ENCODE peak calls at places on chromosome 11, in seven cellular contexts. L is left ventricle myocardium inferior, K is A549, Y is AG04450, O is heart right ventricle, S is fibroblast of lung, F is stomach. Q is an unnamed sample.

GRCh38 chr11:66264893-66265292 is 3.5 kb upstream of the RAB1B start:
- DNase-seq in L (no peak), K (peak), Y (no peak), O (no peak), S (no peak), F (peak), Q (no peak)

GRCh38 chr11:76151561-76152085 is 54.7 kb downstream of the WNT11 start:
- DNase-seq in L (no peak), K (no peak), Y (no peak), O (no peak), S (no peak), F (no peak), Q (no peak)

GRCh38 chr11:5198285-5198684 is 2.2 kb downstream of the OR51V1 start:
- DNase-seq in L (no peak), K (no peak), Y (no peak), O (no peak), S (no peak), F (no peak), Q (no peak)

GRCh38 chr11:93291889-93292288 is 38.7 kb upstream of the DEUP1 start:
- DNase-seq in L (no peak), K (no peak), Y (no peak), O (no peak), S (no peak), F (no peak), Q (no peak)

GRCh38 chr11:125229916-125230315 is 65.4 kb downstream of the PKNOX2 start:
- DNase-seq in L (no peak), K (no peak), Y (no peak), O (no peak), S (no peak), F (no peak), Q (no peak)

GRCh38 chr11:75562836-75563484 is 907 bp downstream of the SERPINH1 start:
- DNase-seq in L (no peak), K (peak), Y (no peak), O (peak), S (no peak), F (no peak), Q (no peak)

GRCh38 chr11:31887180-31887579 is 76.1 kb upstream of the PAX6 start:
- DNase-seq in L (no peak), K (peak), Y (no peak), O (no peak), S (no peak), F (no peak), Q (no peak)

GRCh38 chr11:117044287-117045035 is 53.8 kb downstream of the SIK3 start:
- DNase-seq in L (no peak), K (no peak), Y (no peak), O (no peak), S (no peak), F (no peak), Q (no peak)

GRCh38 chr11:83310718-83311117 is 24.6 kb upstream of the CCDC90B start:
- DNase-seq in L (no peak), K (no peak), Y (no peak), O (no peak), S (no peak), F (no peak), Q (no peak)

GRCh38 chr11:19967796-19968195 is 192.5 kb downstream of the DBX1 start:
- DNase-seq in L (no peak), K (no peak), Y (no peak), O (no peak), S (no peak), F (no peak), Q (no peak)

GRCh38 chr11:76598426-76598839 is 72.1 kb downstream of the LRRC32 start:
- DNase-seq in L (no peak), K (peak), Y (no peak), O (peak), S (peak), F (no peak), Q (peak)

GRCh38 chr11:102589047-102589459 is 36.1 kb downstream of the MMP20 start:
- DNase-seq in L (no peak), K (no peak), Y (no peak), O (no peak), S (no peak), F (no peak), Q (no peak)

GRCh38 chr11:70087446-70088167 is 9.5 kb downstream of the ANO1 start:
- DNase-seq in L (no peak), K (no peak), Y (no peak), O (no peak), S (no peak), F (no peak), Q (no peak)

GRCh38 chr11:120061036-120061760 is 76.7 kb downstream of the TRIM29 start:
- DNase-seq in L (no peak), K (no peak), Y (no peak), O (no peak), S (no peak), F (no peak), Q (peak)

GRCh38 chr11:110497204-110497987 is 67.6 kb downstream of the FDX1 start:
- DNase-seq in L (no peak), K (no peak), Y (no peak), O (no peak), S (no peak), F (no peak), Q (no peak)

GRCh38 chr11:107011977-107012376 is 6.3 kb downstream of the GUCY1A2 start:
- DNase-seq in L (no peak), K (no peak), Y (no peak), O (no peak), S (peak), F (no peak), Q (no peak)

GRCh38 chr11:30128269-30128932 is 102.4 kb upstream of the FSHB start:
- DNase-seq in L (no peak), K (peak), Y (peak), O (peak), S (peak), F (no peak), Q (no peak)

GRCh38 chr11:1765871-1766718 is 2.4 kb upstream of the CTSD start:
- DNase-seq in L (no peak), K (no peak), Y (no peak), O (no peak), S (no peak), F (no peak), Q (no peak)

GRCh38 chr11:83510530-83511449 is 224.6 kb upstream of the CCDC90B start:
- DNase-seq in L (no peak), K (no peak), Y (no peak), O (no peak), S (no peak), F (no peak), Q (no peak)

GRCh38 chr11:60753309-60753708 is 3.4 kb upstream of the MS4A15 start:
- DNase-seq in L (no peak), K (peak), Y (no peak), O (no peak), S (no peak), F (no peak), Q (no peak)

GRCh38 chr11:92964471-92964870 is 5.0 kb upstream of the MTNR1B start:
- DNase-seq in L (no peak), K (no peak), Y (no peak), O (no peak), S (no peak), F (peak), Q (no peak)

GRCh38 chr11:69380921-69381581 is 87.1 kb downstream of the MYEOV start:
- DNase-seq in L (no peak), K (no peak), Y (no peak), O (no peak), S (no peak), F (peak), Q (no peak)

GRCh38 chr11:60951909-60952741 is at the start of gene SLC15A3:
- DNase-seq in L (peak), K (no peak), Y (no peak), O (peak), S (peak), F (peak), Q (peak)

GRCh38 chr11:64211181-64211872 is 4.8 kb downstream of the FERMT3 start:
- DNase-seq in L (no peak), K (no peak), Y (no peak), O (no peak), S (no peak), F (no peak), Q (no peak)

GRCh38 chr11:101428918-101429317 is 154.9 kb downstream of the TRPC6 start:
- DNase-seq in L (no peak), K (peak), Y (no peak), O (no peak), S (peak), F (no peak), Q (no peak)

GRCh38 chr11:2855162-2855561 is 30.4 kb downstream of the CDKN1C start:
- DNase-seq in L (no peak), K (no peak), Y (no peak), O (no peak), S (no peak), F (no peak), Q (no peak)

GRCh38 chr11:9002920-9003572 is 755 bp downstream of the NRIP3 start:
- DNase-seq in L (no peak), K (no peak), Y (no peak), O (no peak), S (no peak), F (no peak), Q (no peak)

GRCh38 chr11:12717851-12718291 is 43.6 kb downstream of the TEAD1 start:
- DNase-seq in L (no peak), K (no peak), Y (no peak), O (no peak), S (no peak), F (no peak), Q (no peak)

GRCh38 chr11:44709966-44710365 is 16.8 kb upstream of the TSPAN18 start:
- DNase-seq in L (no peak), K (no peak), Y (no peak), O (no peak), S (peak), F (no peak), Q (no peak)

GRCh38 chr11:44180107-44180506 is 84.6 kb downstream of the EXT2 start:
- DNase-seq in L (no peak), K (no peak), Y (no peak), O (no peak), S (no peak), F (no peak), Q (no peak)

GRCh38 chr11:107591098-107591445 is at the start of gene ELMOD1:
- DNase-seq in L (peak), K (peak), Y (no peak), O (peak), S (peak), F (no peak), Q (no peak)

GRCh38 chr11:2142300-2142759 is 3.1 kb upstream of the IGF2 start:
- DNase-seq in L (no peak), K (no peak), Y (no peak), O (no peak), S (peak), F (no peak), Q (no peak)

GRCh38 chr11:100778386-100778785 is 91.3 kb downstream of the ARHGAP42 start:
- DNase-seq in L (no peak), K (no peak), Y (no peak), O (no peak), S (no peak), F (no peak), Q (no peak)

GRCh38 chr11:5384335-5384734 is 723 bp downstream of the OR51M1 start:
- DNase-seq in L (no peak), K (no peak), Y (no peak), O (no peak), S (no peak), F (no peak), Q (no peak)

GRCh38 chr11:9821008-9821752 is 157.3 kb downstream of the SWAP70 start:
- DNase-seq in L (no peak), K (no peak), Y (no peak), O (no peak), S (no peak), F (no peak), Q (no peak)

GRCh38 chr11:116605543-116605942 is 167.2 kb downstream of the BUD13 start:
- DNase-seq in L (no peak), K (peak), Y (no peak), O (no peak), S (no peak), F (peak), Q (no peak)

GRCh38 chr11:128208329-128209220 is 378.8 kb downstream of the ETS1 start:
- DNase-seq in L (no peak), K (peak), Y (peak), O (peak), S (peak), F (no peak), Q (no peak)

GRCh38 chr11:117178210-117179034 is at the start of gene SIDT2:
- DNase-seq in L (peak), K (peak), Y (peak), O (peak), S (peak), F (peak), Q (peak)

GRCh38 chr11:34844466-34845112 is 71.6 kb downstream of the APIP start:
- DNase-seq in L (no peak), K (no peak), Y (no peak), O (no peak), S (no peak), F (no peak), Q (peak)

GRCh38 chr11:86515297-86516094 is 140.8 kb downstream of the CCDC81 start:
- DNase-seq in L (no peak), K (no peak), Y (peak), O (no peak), S (peak), F (no peak), Q (no peak)
- TF ChIP-seq CTCF in L (no peak), K (no peak), Y (no peak), O (no peak), S (no peak), F (no peak), Q (no peak)

DNA sequence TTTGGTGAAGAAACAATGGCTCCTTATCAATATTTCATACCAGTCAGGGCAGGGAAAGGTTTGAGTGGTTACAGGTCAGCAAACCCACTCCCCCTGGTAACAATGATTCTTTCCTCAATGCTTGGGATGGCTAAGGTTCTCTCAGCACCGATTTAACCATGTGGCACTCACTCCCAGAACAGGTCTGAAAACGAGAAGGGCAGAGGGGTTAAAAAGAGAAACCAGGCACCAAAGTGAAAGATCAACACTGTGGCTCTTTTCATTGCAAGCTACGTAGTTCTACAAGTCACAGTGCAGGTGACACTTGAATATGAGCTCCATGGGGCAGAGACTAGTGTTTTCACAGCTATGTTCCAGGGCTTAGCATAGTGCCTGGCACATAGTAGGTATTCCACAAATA is 132.4 kb downstream of the PLEKHA7 start:
- DNase-seq in L (no peak), K (no peak), Y (no peak), O (no peak), S (no peak), F (no peak), Q (no peak)
- H3K27ac ChIP-seq in L (peak), K (no peak), Y (no peak), O (peak), S (no peak), F (peak), Q (no peak)

GRCh38 chr11:67483901-67484665 is 1.3 kb downstream of the AIP start:
- DNase-seq in L (no peak), K (no peak), Y (no peak), O (no peak), S (no peak), F (no peak), Q (no peak)

GRCh38 chr11:67482736-67483497 is at the start of gene AIP:
- DNase-seq in L (peak), K (peak), Y (peak), O (peak), S (peak), F (peak), Q (peak)

GRCh38 chr11:67486481-67487195 is 3.8 kb downstream of the AIP start:
- DNase-seq in L (no peak), K (no peak), Y (no peak), O (no peak), S (no peak), F (no peak), Q (no peak)

GRCh38 chr11:67483498-67483798 is 622 bp downstream of the AIP start:
- DNase-seq in L (no peak), K (no peak), Y (no peak), O (peak), S (no peak), F (no peak), Q (no peak)

GRCh38 chr11:67484847-67485311 is 2.1 kb downstream of the AIP start:
- DNase-seq in L (no peak), K (no peak), Y (no peak), O (no peak), S (no peak), F (no peak), Q (no peak)
- H3K4me3 ChIP-seq in L (no peak), K (no peak), Y (no peak), O (no peak), S (no peak), F (peak), Q (no peak)

GRCh38 chr11:13965337-13965736 is 2.8 kb downstream of the SPON1 start:
- DNase-seq in L (no peak), K (no peak), Y (no peak), O (no peak), S (no peak), F (peak), Q (no peak)
- TF ChIP-seq CTCF in L (no peak), K (no peak), Y (no peak), O (no peak), S (no peak), F (no peak), Q (no peak)

GRCh38 chr11:17165247-17165890 is 42.4 kb downstream of the PIK3C2A start:
- DNase-seq in L (no peak), K (no peak), Y (no peak), O (no peak), S (no peak), F (no peak), Q (no peak)
- H3K27ac ChIP-seq in L (peak), K (no peak), Y (no peak), O (no peak), S (no peak), F (peak), Q (peak)

GRCh38 chr11:71548120-71548519 is at the start of gene KRTAP5-9:
- DNase-seq in L (no peak), K (no peak), Y (no peak), O (no peak), S (no peak), F (no peak), Q (no peak)
- H3K4me3 ChIP-seq in L (no peak), K (no peak), Y (no peak), O (no peak), S (no peak), F (no peak), Q (no peak)

GRCh38 chr11:79076526-79077115 is 364.2 kb downstream of the TENM4 start:
- DNase-seq in L (peak), K (peak), Y (no peak), O (no peak), S (no peak), F (peak), Q (no peak)
- TF ChIP-seq CTCF in L (peak), K (peak), Y (peak), O (peak), S (peak), F (no peak), Q (peak)

DNA sequence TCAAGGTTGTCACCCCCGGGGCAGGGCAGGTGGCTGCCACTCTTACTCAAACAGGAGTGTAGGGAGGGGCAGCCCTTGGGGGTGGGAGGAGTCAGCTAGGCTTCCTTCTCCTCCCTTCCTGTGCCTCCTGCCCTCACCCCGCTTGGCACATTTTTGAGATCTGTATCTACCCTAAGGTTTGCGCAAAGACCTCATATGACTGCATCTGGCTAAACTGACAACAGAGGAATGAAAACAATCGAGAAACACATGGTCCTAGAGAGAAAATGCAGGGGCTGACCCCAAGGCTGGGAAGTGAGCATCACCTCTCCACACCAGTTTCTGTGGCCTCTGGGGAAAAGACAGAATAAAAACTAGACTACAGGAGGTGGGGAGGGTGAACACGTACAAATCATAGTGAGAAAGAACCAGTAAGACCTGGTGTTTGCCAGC is 28.1 kb downstream of the IGSF9B start:
- DNase-seq in L (no peak), K (no peak), Y (no peak), O (no peak), S (no peak), F (peak), Q (no peak)
- H3K27ac ChIP-seq in L (no peak), K (no peak), Y (no peak), O (no peak), S (no peak), F (no peak), Q (no peak)

Q was measured in right atrium auricular region.